ENCODE peak calls at places on chromosomes 16 and 17, in five cellular contexts. X is T-helper 2 cell, Z is activated B cell treated with CpG ODN at 0.5 μM for 24 hours, S is ACHN, W is cardiac fibroblast. A is an unnamed sample.
A peak's percentile ranks its signal among the peaks of the same experiment; 100 is the strongest.

GRCh38 chr17:20944014-20944905 is 98.6 kb downstream of the USP22 start:
- DNase-seq in S (peak; percentile 28), W (no peak), Z (no peak), X (no peak), A (peak; percentile 5)

GRCh38 chr16:18853694-18854093 is 52.3 kb upstream of the ARL6IP1 start:
- DNase-seq in S (no peak), Z (no peak), X (no peak), W (no peak), A (no peak)

GRCh38 chr17:31397256-31397939 is 5.9 kb downstream of the RAB11FIP4 start:
- DNase-seq in Z (no peak), S (no peak), X (no peak), W (no peak), A (no peak)

GRCh38 chr17:63537991-63538692 is 12.1 kb upstream of the DCAF7 start:
- DNase-seq in S (no peak), Z (no peak), W (no peak), X (no peak), A (no peak)

GRCh38 chr17:49717371-49717841 is 9.6 kb upstream of the SLC35B1 start:
- DNase-seq in X (no peak), W (no peak), S (no peak), Z (no peak), A (no peak)

GRCh38 chr17:2961446-2961845 is 102.0 kb downstream of the OR1D5 start:
- DNase-seq in Z (no peak), X (no peak), W (no peak), S (no peak), A (no peak)

GRCh38 chr16:73404001-73404400 is 356.1 kb upstream of the ZFHX3 start:
- DNase-seq in S (no peak), X (no peak), Z (no peak), W (no peak), A (no peak)

GRCh38 chr17:55155867-55156560 is 108.7 kb upstream of the HLF start:
- DNase-seq in S (no peak), W (no peak), Z (no peak), X (no peak), A (no peak)

GRCh38 chr17:17555906-17556305 is 35.6 kb downstream of the PEMT start:
- DNase-seq in S (no peak), W (no peak), Z (no peak), X (no peak), A (no peak)

GRCh38 chr17:5410594-5411272 is 8.7 kb downstream of the NUP88 start:
- DNase-seq in S (no peak), W (no peak), Z (no peak), X (no peak), A (no peak)

GRCh38 chr17:83143817-83144231 is 64.4 kb downstream of the METRNL start:
- DNase-seq in X (no peak), S (no peak), W (no peak), Z (no peak), A (no peak)

GRCh38 chr17:82239401-82239925 is 10.6 kb downstream of the SLC16A3 start:
- DNase-seq in Z (no peak), X (no peak), W (peak; percentile 28), S (no peak), A (no peak)

GRCh38 chr17:66379539-66379938 is 77.1 kb downstream of the PRKCA start:
- DNase-seq in W (no peak), S (no peak), X (no peak), Z (no peak), A (no peak)

GRCh38 chr16:21156767-21157467 is 1.6 kb upstream of the LDAF1 start:
- DNase-seq in W (peak; percentile 83), X (no peak), S (peak; percentile 80), Z (no peak), A (no peak)

GRCh38 chr16:73268311-73268997 is 220.5 kb upstream of the ZFHX3 start:
- DNase-seq in X (no peak), W (peak; percentile 5), S (no peak), Z (no peak), A (no peak)

GRCh38 chr16:17469011-17469741 is 1.6 kb downstream of the XYLT1 start:
- DNase-seq in X (no peak), W (peak; percentile 75), S (no peak), Z (no peak), A (no peak)

GRCh38 chr16:87317766-87318121 is 552 bp upstream of the C16orf95 start:
- DNase-seq in X (no peak), Z (no peak), S (peak; percentile 53), W (peak; percentile 75), A (no peak)

GRCh38 chr17:77649717-77650211 is 308.7 kb upstream of the TNRC6C start:
- DNase-seq in W (peak; percentile 11), X (no peak), Z (no peak), S (no peak), A (no peak)

GRCh38 chr16:22092143-22092933 is at the start of gene VWA3A:
- DNase-seq in W (peak; percentile 56), X (no peak), S (no peak), Z (no peak), A (no peak)

GRCh38 chr17:20989481-20989880 is 53.3 kb downstream of the USP22 start:
- DNase-seq in X (no peak), S (no peak), W (no peak), Z (no peak), A (no peak)

GRCh38 chr17:73644145-73645049 is at the start of gene SDK2:
- DNase-seq in S (no peak), X (no peak), W (no peak), Z (peak; percentile 26), A (no peak)

GRCh38 chr17:14298221-14298994 is 2.5 kb upstream of the HS3ST3B1 start:
- DNase-seq in S (no peak), Z (no peak), W (no peak), X (no peak), A (no peak)

GRCh38 chr16:72938426-72939164 is 109.3 kb downstream of the ZFHX3 start:
- DNase-seq in W (peak; percentile 94), X (no peak), Z (no peak), S (peak; percentile 22), A (no peak)

GRCh38 chr17:17666111-17666714 is 15.0 kb upstream of the RAI1 start:
- DNase-seq in S (peak; percentile 50), X (no peak), W (peak; percentile 76), Z (no peak), A (no peak)

GRCh38 chr16:52471650-52472370 is 75.1 kb downstream of the TOX3 start:
- DNase-seq in W (no peak), S (peak; percentile 15), Z (no peak), X (no peak), A (no peak)

GRCh38 chr16:35690413-35690812 is 2231.0 kb downstream of the TP53TG3F start:
- DNase-seq in S (no peak), X (no peak), Z (no peak), W (no peak), A (no peak)

GRCh38 chr16:57606147-57606846 is 22.1 kb upstream of the ADGRG1 start:
- DNase-seq in W (no peak), X (no peak), Z (no peak), S (no peak), A (no peak)

GRCh38 chr17:57672971-57673370 is 72.1 kb downstream of the CCDC182 start:
- DNase-seq in S (no peak), W (no peak), X (no peak), Z (no peak), A (no peak)

GRCh38 chr16:49557070-49557446 is 183.5 kb downstream of the C16orf78 start:
- DNase-seq in S (no peak), Z (no peak), X (no peak), W (no peak), A (no peak)

GRCh38 chr17:37399404-37399803 is 7.2 kb downstream of the ACACA start:
- DNase-seq in S (no peak), X (no peak), Z (no peak), W (peak; percentile 44), A (no peak)

GRCh38 chr16:86768231-86768791 is 190.0 kb downstream of the FOXL1 start:
- DNase-seq in W (no peak), Z (no peak), X (no peak), S (no peak), A (no peak)

GRCh38 chr17:50443492-50444051 is 17.6 kb downstream of the ACSF2 start:
- DNase-seq in Z (no peak), X (no peak), W (no peak), S (no peak), A (no peak)

GRCh38 chr16:88769617-88770458 is 15.2 kb downstream of the PIEZO1 start:
- DNase-seq in Z (peak; percentile 61), S (peak; percentile 43), W (no peak), X (no peak), A (no peak)

GRCh38 chr17:43791589-43791988 is 11.4 kb downstream of the CFAP97D1 start:
- DNase-seq in X (no peak), S (peak; percentile 51), W (peak; percentile 56), Z (no peak), A (no peak)

GRCh38 chr16:85615014-85615851 is 2.1 kb downstream of the GSE1 start:
- DNase-seq in X (peak; percentile 48), W (no peak), S (no peak), Z (peak; percentile 28), A (peak; percentile 54)

GRCh38 chr17:45792995-45793755 is 9.1 kb downstream of the CRHR1 start:
- DNase-seq in X (no peak), S (no peak), W (peak; percentile 37), Z (no peak), A (no peak)

GRCh38 chr16:54602666-54603065 is 316.1 kb upstream of the IRX3 start:
- DNase-seq in S (no peak), W (no peak), Z (no peak), X (no peak), A (no peak)

GRCh38 chr16:90077240-90077756 is at the start of gene PRDM7:
- DNase-seq in S (peak; percentile 99), X (peak; percentile 92), W (peak; percentile 96), Z (peak; percentile 79), A (peak; percentile 94)

GRCh38 chr17:7015587-7016020 is 3.2 kb downstream of the RNASEK start:
- DNase-seq in X (no peak), S (no peak), Z (no peak), W (no peak), A (no peak)

A was measured in activated T-cell treated with anti-CD3 and anti-CD28 coated beads for 1 hour.